ENCODE peak calls at places on chromosomes 2 and 18, in five cellular contexts. One of them, this sample, is unnamed.

GRCh38 chr2:48978131-48978530 is 176.2 kb downstream of the FSHR start:
- DNase-seq in H1: no peak
- DNase-seq in HepG2: no peak
- DNase-seq in K562: no peak
- DNase-seq in GM12891: no peak
- DNase-seq in this sample: no peak

GRCh38 chr2:237289134-237289533 is 124.8 kb downstream of the COL6A3 start:
- DNase-seq in H1: no peak
- DNase-seq in HepG2: no peak
- DNase-seq in K562: no peak
- DNase-seq in GM12891: no peak
- DNase-seq in this sample: no peak

GRCh38 chr2:159989249-159989648 is 73.2 kb downstream of the PLA2R1 start:
- DNase-seq in H1: no peak
- DNase-seq in HepG2: no peak
- DNase-seq in K562: no peak
- DNase-seq in GM12891: no peak
- DNase-seq in this sample: no peak

GRCh38 chr2:45758018-45758417 is 106.5 kb downstream of the PRKCE start:
- DNase-seq in H1: no peak
- DNase-seq in HepG2: no peak
- DNase-seq in K562: no peak
- DNase-seq in GM12891: no peak
- DNase-seq in this sample: no peak

GRCh38 chr2:193350509-193350908 is 1155.8 kb upstream of the TMEFF2 start:
- DNase-seq in H1: no peak
- DNase-seq in HepG2: no peak
- DNase-seq in K562: no peak
- DNase-seq in GM12891: no peak
- DNase-seq in this sample: no peak

GRCh38 chr18:22048221-22048620 is 121.2 kb upstream of the GATA6 start:
- DNase-seq in H1: no peak
- DNase-seq in HepG2: no peak
- DNase-seq in K562: no peak
- DNase-seq in GM12891: no peak
- DNase-seq in this sample: no peak

GRCh38 chr2:200199005-200199404 is 107.5 kb upstream of the SPATS2L start:
- DNase-seq in H1: no peak
- DNase-seq in HepG2: no peak
- DNase-seq in K562: no peak
- DNase-seq in GM12891: no peak
- DNase-seq in this sample: no peak

GRCh38 chr2:19575618-19576017 is 217.2 kb upstream of the OSR1 start:
- DNase-seq in H1: no peak
- DNase-seq in HepG2: no peak
- DNase-seq in K562: no peak
- DNase-seq in GM12891: no peak
- DNase-seq in this sample: no peak

GRCh38 chr2:219509780-219510511 is 4.3 kb upstream of the ASIC4 start:
- DNase-seq in H1: peak; percentile 91
- DNase-seq in HepG2: peak; percentile 60
- DNase-seq in K562: peak; percentile 95
- DNase-seq in GM12891: peak; percentile 70
- DNase-seq in this sample: peak; percentile 67

GRCh38 chr2:232977438-232977971 is 35.6 kb downstream of the NGEF start:
- DNase-seq in H1: no peak
- DNase-seq in HepG2: no peak
- DNase-seq in K562: no peak
- DNase-seq in GM12891: no peak
- DNase-seq in this sample: no peak

DNA sequence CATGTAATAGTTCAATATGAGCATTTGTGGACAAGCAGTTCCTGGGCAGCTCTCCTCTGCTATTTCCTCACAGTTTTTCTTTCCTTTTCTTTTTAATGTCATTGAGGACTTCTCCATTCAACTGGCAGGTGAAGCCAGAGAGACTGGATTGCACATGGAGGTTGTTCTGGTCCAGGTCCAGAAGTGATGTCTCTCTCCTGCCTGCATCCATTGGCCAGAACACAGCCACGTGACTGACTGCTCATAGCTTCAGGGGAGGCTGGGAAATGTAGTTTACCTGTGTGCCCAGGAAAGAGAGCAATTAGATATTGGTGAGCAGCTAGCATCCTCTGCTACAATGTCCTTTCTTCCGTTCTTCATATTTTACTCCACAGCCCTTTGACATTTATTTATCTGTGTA is 20.2 kb upstream of the ADAM23 start:
- DNase-seq in H1: no peak
- DNase-seq in HepG2: no peak
- DNase-seq in K562: peak; percentile 8
- DNase-seq in GM12891: no peak
- DNase-seq in this sample: no peak
- TF ChIP-seq TAF1 in H1: no peak
- TF ChIP-seq TAF1 in HepG2: no peak
- TF ChIP-seq TAF1 in K562: no peak
- TF ChIP-seq TAF1 in GM12891: no peak
- TF ChIP-seq TAF1 in this sample: no peak

DNA sequence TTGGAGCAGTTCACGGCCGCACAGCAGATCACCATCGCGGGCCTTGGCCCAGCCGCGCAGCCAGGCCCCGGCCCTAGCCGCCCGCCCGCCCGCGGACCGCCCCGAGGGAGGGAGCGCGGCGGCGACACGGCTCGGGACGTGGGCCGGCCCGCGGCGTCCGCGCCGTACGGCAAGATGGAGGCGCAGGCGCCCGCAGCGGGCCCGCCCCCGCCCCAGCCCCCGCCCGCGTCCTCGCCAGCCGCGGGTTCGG is at the start of gene THAP4:
- DNase-seq in H1: no peak
- DNase-seq in HepG2: no peak
- DNase-seq in K562: no peak
- DNase-seq in GM12891: peak; percentile 86
- DNase-seq in this sample: peak; percentile 81
- TF ChIP-seq POLR2A in H1: no peak
- TF ChIP-seq POLR2A in HepG2: no peak
- TF ChIP-seq POLR2A in K562: no peak
- TF ChIP-seq POLR2A in GM12891: no peak
- TF ChIP-seq POLR2A in this sample: no peak

GRCh38 chr2:11201969-11202368 is 46.7 kb downstream of the SLC66A3 start:
- DNase-seq in H1: no peak
- DNase-seq in HepG2: no peak
- DNase-seq in K562: no peak
- DNase-seq in GM12891: no peak
- DNase-seq in this sample: no peak

GRCh38 chr2:11203480-11203879 is 48.2 kb downstream of the SLC66A3 start:
- DNase-seq in H1: no peak
- DNase-seq in HepG2: no peak
- DNase-seq in K562: no peak
- DNase-seq in GM12891: no peak
- DNase-seq in this sample: no peak

GRCh38 chr2:11200651-11201050 is 45.4 kb downstream of the SLC66A3 start:
- DNase-seq in H1: no peak
- DNase-seq in HepG2: no peak
- DNase-seq in K562: no peak
- DNase-seq in GM12891: no peak
- DNase-seq in this sample: no peak
- TF ChIP-seq POLR2AphosphoS5 in H1: no peak
- TF ChIP-seq POLR2AphosphoS5 in HepG2: no peak
- TF ChIP-seq POLR2AphosphoS5 in K562: no peak
- TF ChIP-seq POLR2AphosphoS5 in GM12891: no peak
- TF ChIP-seq POLR2AphosphoS5 in this sample: no peak

DNA sequence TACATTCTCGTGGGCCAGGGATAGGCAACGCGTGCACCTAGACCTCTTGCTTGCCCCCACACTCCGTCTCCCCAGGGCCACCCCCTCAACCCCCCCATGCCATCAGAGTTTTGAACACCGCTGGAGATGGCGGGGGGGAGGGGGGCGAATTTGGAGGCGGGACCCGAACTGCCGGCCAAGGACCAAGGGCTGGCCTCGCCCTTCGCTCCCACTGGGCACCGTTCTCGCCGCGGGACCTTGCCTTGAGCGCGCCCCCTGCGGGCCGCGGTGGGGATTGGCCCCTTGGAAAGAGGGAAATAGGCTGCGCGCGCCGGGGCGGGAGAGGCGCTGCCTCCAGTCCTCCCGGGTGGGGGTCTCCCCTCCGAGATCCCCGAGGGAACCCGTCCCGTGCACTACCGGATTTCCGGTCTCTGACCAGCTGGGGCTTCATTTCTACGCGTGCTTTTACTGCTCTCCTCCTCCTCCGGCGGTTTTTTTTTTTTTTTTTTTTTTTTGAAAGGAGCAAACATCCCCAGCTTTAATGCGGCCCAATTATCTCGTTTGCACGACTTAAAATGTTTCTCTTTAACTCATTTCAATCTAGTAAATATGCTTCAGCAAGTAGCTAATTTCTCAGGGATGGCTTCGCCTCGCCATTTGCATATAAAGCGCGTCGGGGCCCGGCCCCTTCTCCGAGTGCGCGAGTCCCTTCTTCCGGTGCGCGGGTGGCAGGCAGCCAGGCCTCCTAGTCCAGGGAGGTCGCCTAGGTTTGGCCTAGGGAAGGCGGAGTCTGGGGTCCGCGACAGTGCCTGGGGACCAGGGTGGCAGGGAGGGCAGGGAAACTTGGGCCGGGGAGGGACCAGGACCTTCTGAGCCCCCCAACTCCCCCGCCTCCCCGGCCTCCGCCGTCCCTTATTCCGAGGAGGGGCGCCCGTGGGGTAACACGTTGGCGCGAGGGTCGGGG is 10.1 kb upstream of the GBX2 start:
- DNase-seq in H1: peak; percentile 94
- DNase-seq in HepG2: peak; percentile 54
- DNase-seq in K562: peak; percentile 73
- DNase-seq in GM12891: no peak
- DNase-seq in this sample: no peak
- TF ChIP-seq TAF1 in H1: no peak
- TF ChIP-seq TAF1 in HepG2: no peak
- TF ChIP-seq TAF1 in K562: no peak
- TF ChIP-seq TAF1 in GM12891: no peak
- TF ChIP-seq TAF1 in this sample: no peak

DNA sequence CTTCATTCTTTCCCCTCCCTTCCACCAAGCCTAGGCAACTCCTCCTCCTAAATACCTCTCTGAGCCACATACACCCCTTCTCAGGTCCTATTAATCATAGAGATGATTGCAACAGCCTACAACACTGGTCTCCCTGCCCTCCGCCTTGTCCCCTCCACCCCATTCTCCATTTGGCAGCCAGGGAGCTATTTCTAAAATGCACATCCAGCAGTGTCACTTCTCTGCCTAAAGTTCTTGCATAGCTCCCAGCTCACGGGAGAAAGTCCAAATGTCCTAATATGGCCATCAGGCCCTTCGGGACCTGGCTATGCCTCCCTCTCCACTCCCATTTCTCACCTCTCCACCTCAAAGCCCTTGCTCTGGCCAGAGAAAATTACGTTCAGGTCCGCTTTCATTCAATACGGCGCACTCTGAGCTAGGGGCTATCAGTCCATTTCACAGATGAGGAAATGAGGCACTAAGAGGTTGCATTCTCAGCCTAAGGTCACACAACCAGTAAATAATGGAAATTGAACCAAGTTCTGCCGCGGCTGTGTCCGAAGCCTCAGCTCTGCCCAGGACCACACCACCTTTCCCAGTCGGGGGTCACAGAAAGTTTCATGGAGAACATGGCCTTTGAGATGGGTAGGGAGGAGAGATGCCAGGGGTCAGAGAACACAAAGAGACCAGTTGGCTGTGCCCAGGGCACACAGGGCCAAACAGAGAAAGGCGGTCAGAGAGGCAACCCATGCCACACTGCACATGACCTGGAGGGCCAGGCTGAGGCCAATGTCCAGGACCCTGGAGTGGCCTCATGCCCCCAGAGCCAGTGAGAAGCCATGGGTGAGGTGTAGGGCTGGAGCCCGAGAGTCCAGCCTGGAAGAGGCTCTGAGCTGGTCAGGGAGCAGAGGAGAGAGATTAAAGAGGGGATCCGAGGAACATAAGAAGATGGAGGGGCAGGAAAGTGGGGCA is 72.8 kb downstream of the TNS1 start:
- DNase-seq in H1: no peak
- DNase-seq in HepG2: peak; percentile 58
- DNase-seq in K562: no peak
- DNase-seq in GM12891: no peak
- DNase-seq in this sample: no peak
- TF ChIP-seq POLR2A in H1: no peak
- TF ChIP-seq POLR2A in HepG2: no peak
- TF ChIP-seq POLR2A in K562: no peak
- TF ChIP-seq POLR2A in GM12891: no peak
- TF ChIP-seq POLR2A in this sample: no peak

DNA sequence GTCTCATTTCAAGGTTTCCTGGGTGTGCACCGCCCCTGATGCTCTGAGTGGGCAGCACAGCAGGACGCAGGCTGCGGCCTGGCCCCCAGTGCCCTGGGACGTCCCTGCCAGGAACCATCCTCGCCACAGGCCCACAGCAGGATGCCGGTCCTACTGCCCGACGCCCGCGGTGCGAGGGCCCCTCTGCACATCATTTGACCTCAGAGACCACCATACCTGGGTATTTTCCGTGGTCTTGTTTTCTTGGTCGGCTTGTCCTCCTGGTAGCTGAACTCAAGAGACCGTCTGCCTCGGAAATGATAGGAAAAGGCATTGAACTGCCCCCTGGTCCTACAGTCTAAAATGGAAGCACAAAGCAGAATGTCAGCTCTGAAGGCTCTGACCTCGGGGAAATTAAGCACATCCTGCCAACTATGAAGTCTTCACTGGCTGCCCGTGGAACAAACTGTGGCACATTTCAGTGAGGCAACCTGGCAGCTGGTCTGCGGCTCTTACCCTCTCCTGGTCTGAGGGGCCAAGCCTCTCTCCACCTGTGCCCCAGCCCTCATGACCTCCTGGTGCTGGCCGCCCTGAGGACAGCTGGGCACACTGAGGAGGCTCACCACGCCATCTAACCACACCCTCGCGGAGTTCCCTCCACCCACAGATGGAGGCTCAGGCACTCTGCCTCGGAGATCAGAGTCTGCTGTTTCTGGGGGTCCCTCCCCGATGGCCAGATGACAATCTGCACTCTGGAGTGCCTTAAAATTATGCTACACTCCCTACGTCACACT is 105.0 kb downstream of the PXDN start:
- DNase-seq in H1: no peak
- DNase-seq in HepG2: no peak
- DNase-seq in K562: no peak
- DNase-seq in GM12891: no peak
- DNase-seq in this sample: no peak
- TF ChIP-seq POLR2AphosphoS5 in H1: no peak
- TF ChIP-seq POLR2AphosphoS5 in HepG2: no peak
- TF ChIP-seq POLR2AphosphoS5 in K562: no peak
- TF ChIP-seq POLR2AphosphoS5 in GM12891: no peak
- TF ChIP-seq POLR2AphosphoS5 in this sample: no peak

This sample was measured in GM12892.